ENCODE peak calls at places on chromosomes 5 and 9, in nine cellular contexts. B is amniotic stem cell; I is Right ventricle myocardium superior; N is activated CD8-positive, alpha-beta memory T cell treated with anti-CD3 and anti-CD28 coated beads, Interleukin-2, amount 10 ng/mL, durations not matched to agents 7 days and 5 days; W is naive thymus-derived CD4-positive, alpha-beta T cell; U is activated gamma-delta T cell treated with anti-CD3 and anti-CD28 coated beads, Interleukin-2, amount 50 U/mL, for 16 hours; C is NCI-H2081; L is prostate gland; P is HS-27A. Y is an unnamed sample.

GRCh38 chr9:116337015-116337414 is 183.4 kb downstream of the PAPPA start:
- DNase-seq in U (no peak), W (no peak), B (peak; percentile 37), C (no peak), L (no peak), P (no peak), I (no peak), N (no peak), Y (no peak)

GRCh38 chr9:76818271-76818670 is 54.0 kb downstream of the PCA3 start:
- DNase-seq in B (peak; percentile 97), L (peak; percentile 21), U (no peak), W (no peak), C (peak; percentile 7), I (no peak), P (peak; percentile 90), N (no peak), Y (no peak)

GRCh38 chr5:34011521-34011920 is 3.7 kb upstream of the AMACR start:
- DNase-seq in P (no peak), N (no peak), U (no peak), W (no peak), L (no peak), B (no peak), I (no peak), C (no peak), Y (no peak)

GRCh38 chr5:180194410-180195345 is 14.3 kb downstream of the RASGEF1C start:
- DNase-seq in W (no peak), I (no peak), C (no peak), L (no peak), U (no peak), N (peak; percentile 36), B (no peak), P (no peak), Y (no peak)

GRCh38 chr9:21056931-21057330 is 20.8 kb downstream of the IFNB1 start:
- DNase-seq in L (no peak), U (no peak), P (no peak), W (no peak), C (no peak), I (no peak), B (no peak), N (no peak), Y (no peak)

GRCh38 chr5:174563899-174564298 is 160.5 kb upstream of the MSX2 start:
- DNase-seq in L (peak; percentile 46), I (peak; percentile 42), P (no peak), U (no peak), N (no peak), W (no peak), B (no peak), C (no peak), Y (no peak)

GRCh38 chr5:165328856-165329255 is 1823.4 kb downstream of the MAT2B start:
- DNase-seq in L (no peak), C (no peak), B (no peak), W (no peak), P (no peak), I (no peak), N (no peak), U (no peak), Y (no peak)

GRCh38 chr9:76877961-76878360 is 28.0 kb downstream of the PRUNE2 start:
- DNase-seq in L (no peak), B (no peak), N (no peak), P (no peak), U (no peak), W (no peak), C (no peak), I (no peak), Y (no peak)

GRCh38 chr5:117652640-117653280 is 1078.1 kb upstream of the SEMA6A start:
- DNase-seq in P (no peak), I (no peak), W (no peak), N (no peak), U (no peak), L (no peak), B (no peak), C (no peak), Y (no peak)

GRCh38 chr5:128101676-128102075 is 18.1 kb downstream of the SLC12A2 start:
- DNase-seq in I (no peak), L (no peak), P (no peak), B (no peak), W (no peak), C (no peak), N (no peak), U (no peak), Y (no peak)

GRCh38 chr9:116504893-116505480 is 182.1 kb upstream of the TRIM32 start:
- DNase-seq in B (no peak), N (no peak), L (no peak), I (no peak), C (no peak), U (no peak), W (no peak), P (no peak), Y (no peak)

GRCh38 chr5:172872997-172873491 is 39.0 kb downstream of the ERGIC1 start:
- DNase-seq in W (no peak), L (peak; percentile 70), I (peak; percentile 91), U (no peak), B (no peak), N (no peak), P (no peak), C (peak; percentile 47), Y (peak; percentile 90)

GRCh38 chr5:72166070-72166979 is 59.0 kb downstream of the MAP1B start:
- DNase-seq in U (no peak), W (no peak), B (no peak), L (peak; percentile 65), P (no peak), I (peak; percentile 71), N (no peak), C (peak; percentile 90), Y (peak; percentile 75)

GRCh38 chr9:132631685-132632084 is 38.1 kb downstream of the DDX31 start:
- DNase-seq in I (no peak), P (no peak), B (no peak), W (no peak), U (no peak), N (no peak), C (peak; percentile 42), L (no peak), Y (no peak)

GRCh38 chr9:15738011-15738410 is 185.2 kb downstream of the CCDC171 start:
- DNase-seq in C (no peak), P (no peak), N (no peak), I (no peak), W (no peak), L (no peak), U (no peak), B (no peak), Y (no peak)

Y was measured in Right ventricle myocardium inferior.